ENCODE peak calls at places on chromosomes 6 and 20, in six cellular contexts. One of them, this sample, is unnamed.

GRCh38 chr6:80744213-80744612 is 637.7 kb downstream of the BCKDHB start:
- DNase-seq in heart left ventricle: no peak
- DNase-seq in CD8-positive, alpha-beta T cell: no peak
- DNase-seq in HuH-7: no peak
- DNase-seq in H54: no peak
- DNase-seq in substantia nigra: no peak
- DNase-seq in this sample: no peak

GRCh38 chr6:17930321-17930993 is 57.0 kb downstream of the KIF13A start:
- DNase-seq in H54: no peak
- DNase-seq in CD8-positive, alpha-beta T cell: no peak
- DNase-seq in substantia nigra: no peak
- DNase-seq in heart left ventricle: no peak
- DNase-seq in HuH-7: no peak
- DNase-seq in this sample: no peak

GRCh38 chr6:5529015-5529414 is 267.7 kb downstream of the FARS2 start:
- DNase-seq in HuH-7: no peak
- DNase-seq in H54: no peak
- DNase-seq in CD8-positive, alpha-beta T cell: no peak
- DNase-seq in heart left ventricle: no peak
- DNase-seq in substantia nigra: no peak
- DNase-seq in this sample: no peak

GRCh38 chr6:125262026-125263013 is 39.4 kb downstream of the HDDC2 start:
- DNase-seq in heart left ventricle: no peak
- DNase-seq in substantia nigra: no peak
- DNase-seq in CD8-positive, alpha-beta T cell: no peak
- DNase-seq in H54: no peak
- DNase-seq in HuH-7: no peak
- DNase-seq in this sample: peak; percentile 22

GRCh38 chr6:105604593-105604905 is 201.7 kb upstream of the PREP start:
- DNase-seq in H54: no peak
- DNase-seq in substantia nigra: no peak
- DNase-seq in CD8-positive, alpha-beta T cell: no peak
- DNase-seq in heart left ventricle: no peak
- DNase-seq in HuH-7: no peak
- DNase-seq in this sample: no peak

GRCh38 chr20:47181056-47181862 is 175.2 kb downstream of the ZMYND8 start:
- DNase-seq in heart left ventricle: no peak
- DNase-seq in CD8-positive, alpha-beta T cell: no peak
- DNase-seq in substantia nigra: no peak
- DNase-seq in H54: peak; percentile 78
- DNase-seq in HuH-7: peak; percentile 67
- DNase-seq in this sample: no peak

GRCh38 chr20:23857954-23858565 is 21.5 kb downstream of the CST5 start:
- DNase-seq in heart left ventricle: no peak
- DNase-seq in H54: no peak
- DNase-seq in substantia nigra: no peak
- DNase-seq in CD8-positive, alpha-beta T cell: no peak
- DNase-seq in HuH-7: no peak
- DNase-seq in this sample: no peak

GRCh38 chr20:308427-309038 is 11.2 kb downstream of the ZCCHC3 start:
- DNase-seq in heart left ventricle: no peak
- DNase-seq in CD8-positive, alpha-beta T cell: no peak
- DNase-seq in H54: no peak
- DNase-seq in HuH-7: no peak
- DNase-seq in substantia nigra: no peak
- DNase-seq in this sample: no peak

GRCh38 chr6:20404641-20405032 is 3.0 kb downstream of the E2F3 start:
- DNase-seq in H54: peak; percentile 42
- DNase-seq in CD8-positive, alpha-beta T cell: peak; percentile 50
- DNase-seq in heart left ventricle: no peak
- DNase-seq in substantia nigra: no peak
- DNase-seq in HuH-7: peak; percentile 58
- DNase-seq in this sample: peak; percentile 71

GRCh38 chr6:145009691-145010090 is 724.6 kb downstream of the UTRN start:
- DNase-seq in H54: no peak
- DNase-seq in substantia nigra: no peak
- DNase-seq in heart left ventricle: no peak
- DNase-seq in CD8-positive, alpha-beta T cell: no peak
- DNase-seq in HuH-7: no peak
- DNase-seq in this sample: no peak

GRCh38 chr6:30930506-30930905 is 1.5 kb downstream of the SFTA2 start:
- DNase-seq in H54: no peak
- DNase-seq in CD8-positive, alpha-beta T cell: no peak
- DNase-seq in heart left ventricle: no peak
- DNase-seq in HuH-7: no peak
- DNase-seq in substantia nigra: no peak
- DNase-seq in this sample: no peak

GRCh38 chr6:56456785-56457184 is 185.9 kb downstream of the DST start:
- DNase-seq in HuH-7: no peak
- DNase-seq in substantia nigra: no peak
- DNase-seq in CD8-positive, alpha-beta T cell: no peak
- DNase-seq in heart left ventricle: no peak
- DNase-seq in H54: no peak
- DNase-seq in this sample: no peak

GRCh38 chr6:51866867-51867266 is 220.5 kb downstream of the PKHD1 start:
- DNase-seq in CD8-positive, alpha-beta T cell: no peak
- DNase-seq in HuH-7: no peak
- DNase-seq in H54: no peak
- DNase-seq in substantia nigra: no peak
- DNase-seq in heart left ventricle: no peak
- DNase-seq in this sample: no peak

GRCh38 chr20:4957939-4958362 is 43.4 kb downstream of the SLC23A2 start:
- DNase-seq in CD8-positive, alpha-beta T cell: no peak
- DNase-seq in substantia nigra: no peak
- DNase-seq in H54: no peak
- DNase-seq in heart left ventricle: no peak
- DNase-seq in HuH-7: no peak
- DNase-seq in this sample: no peak

GRCh38 chr6:26223677-26224546 is 136.7 kb downstream of the HFE start:
- DNase-seq in H54: peak; percentile 30
- DNase-seq in HuH-7: peak; percentile 74
- DNase-seq in heart left ventricle: peak; percentile 72
- DNase-seq in substantia nigra: no peak
- DNase-seq in CD8-positive, alpha-beta T cell: peak; percentile 42
- DNase-seq in this sample: peak; percentile 62

GRCh38 chr6:110566346-110567125 is 90.1 kb upstream of the SLC22A16 start:
- DNase-seq in HuH-7: peak; percentile 48
- DNase-seq in H54: no peak
- DNase-seq in substantia nigra: no peak
- DNase-seq in CD8-positive, alpha-beta T cell: no peak
- DNase-seq in heart left ventricle: no peak
- DNase-seq in this sample: no peak

GRCh38 chr6:17394192-17394611 is 807 bp downstream of the CAP2 start:
- DNase-seq in heart left ventricle: no peak
- DNase-seq in HuH-7: peak; percentile 51
- DNase-seq in substantia nigra: no peak
- DNase-seq in CD8-positive, alpha-beta T cell: no peak
- DNase-seq in H54: peak; percentile 76
- DNase-seq in this sample: peak; percentile 22

GRCh38 chr6:160634706-160635105 is 29.4 kb downstream of the LPA start:
- DNase-seq in CD8-positive, alpha-beta T cell: no peak
- DNase-seq in heart left ventricle: no peak
- DNase-seq in substantia nigra: no peak
- DNase-seq in HuH-7: no peak
- DNase-seq in H54: no peak
- DNase-seq in this sample: no peak

GRCh38 chr20:55978550-55978949 is 26.8 kb downstream of the CBLN4 start:
- DNase-seq in heart left ventricle: no peak
- DNase-seq in H54: no peak
- DNase-seq in HuH-7: no peak
- DNase-seq in substantia nigra: no peak
- DNase-seq in CD8-positive, alpha-beta T cell: no peak
- DNase-seq in this sample: no peak

GRCh38 chr6:157558049-157558448 is 177.1 kb downstream of the ZDHHC14 start:
- DNase-seq in H54: no peak
- DNase-seq in HuH-7: no peak
- DNase-seq in substantia nigra: no peak
- DNase-seq in heart left ventricle: no peak
- DNase-seq in CD8-positive, alpha-beta T cell: no peak
- DNase-seq in this sample: no peak

GRCh38 chr20:6769953-6770831 is 2.7 kb downstream of the BMP2 start:
- DNase-seq in heart left ventricle: peak; percentile 72
- DNase-seq in substantia nigra: no peak
- DNase-seq in H54: no peak
- DNase-seq in HuH-7: peak; percentile 75
- DNase-seq in CD8-positive, alpha-beta T cell: no peak
- DNase-seq in this sample: peak; percentile 36

GRCh38 chr6:94751641-94752329 is 825.5 kb upstream of the MANEA start:
- DNase-seq in CD8-positive, alpha-beta T cell: no peak
- DNase-seq in heart left ventricle: no peak
- DNase-seq in substantia nigra: no peak
- DNase-seq in H54: no peak
- DNase-seq in HuH-7: no peak
- DNase-seq in this sample: no peak

GRCh38 chr20:10219452-10219791 is 792 bp downstream of the SNAP25 start:
- DNase-seq in H54: peak; percentile 52
- DNase-seq in HuH-7: peak; percentile 75
- DNase-seq in heart left ventricle: peak; percentile 84
- DNase-seq in substantia nigra: peak; percentile 49
- DNase-seq in CD8-positive, alpha-beta T cell: peak; percentile 44
- DNase-seq in this sample: peak; percentile 85

GRCh38 chr6:137417411-137417810 is 76.8 kb downstream of the OLIG3 start:
- DNase-seq in heart left ventricle: no peak
- DNase-seq in HuH-7: no peak
- DNase-seq in CD8-positive, alpha-beta T cell: no peak
- DNase-seq in H54: no peak
- DNase-seq in substantia nigra: no peak
- DNase-seq in this sample: no peak

GRCh38 chr6:125747589-125748533 is 1.6 kb upstream of the HEY2 start:
- DNase-seq in H54: no peak
- DNase-seq in CD8-positive, alpha-beta T cell: peak; percentile 3
- DNase-seq in HuH-7: peak; percentile 56
- DNase-seq in heart left ventricle: peak; percentile 80
- DNase-seq in substantia nigra: peak; percentile 66
- DNase-seq in this sample: peak; percentile 67

GRCh38 chr6:89602713-89603112 is 35.8 kb downstream of the LYRM2 start:
- DNase-seq in substantia nigra: no peak
- DNase-seq in heart left ventricle: no peak
- DNase-seq in H54: no peak
- DNase-seq in HuH-7: no peak
- DNase-seq in CD8-positive, alpha-beta T cell: no peak
- DNase-seq in this sample: no peak

GRCh38 chr6:34248198-34248726 is 544 bp downstream of the SMIM29 start:
- DNase-seq in CD8-positive, alpha-beta T cell: no peak
- DNase-seq in heart left ventricle: peak; percentile 84
- DNase-seq in substantia nigra: no peak
- DNase-seq in HuH-7: peak; percentile 26
- DNase-seq in H54: peak; percentile 59
- DNase-seq in this sample: peak; percentile 75

GRCh38 chr6:24666097-24666615 is 543 bp downstream of the TDP2 start:
- DNase-seq in HuH-7: no peak
- DNase-seq in H54: peak; percentile 9
- DNase-seq in substantia nigra: peak; percentile 43
- DNase-seq in CD8-positive, alpha-beta T cell: no peak
- DNase-seq in heart left ventricle: no peak
- DNase-seq in this sample: peak; percentile 66